ENCODE peak calls at places on chromosomes 2 and 18, in four cellular contexts. U is right lobe of liver, P is NCI-H2029, E is HT1080. D is an unnamed sample.

GRCh38 chr2:200428961-200429665 is 80.8 kb downstream of the KCTD18 start:
- DNase-seq in E (no peak), U (no peak), P (no peak), D (no peak)

GRCh38 chr2:188813846-188814245 is 160.3 kb upstream of the COL3A1 start:
- DNase-seq in P (no peak), U (no peak), E (no peak), D (no peak)

GRCh38 chr2:218898109-218898878 is 17.6 kb downstream of the WNT10A start:
- DNase-seq in E (peak; percentile 29), U (no peak), P (no peak), D (peak; percentile 75)

GRCh38 chr18:63131944-63132818 is 187.4 kb downstream of the BCL2 start:
- DNase-seq in E (no peak), P (no peak), U (no peak), D (no peak)

GRCh38 chr2:152359573-152360363 is 24.8 kb downstream of the FMNL2 start:
- DNase-seq in P (no peak), U (no peak), E (no peak), D (no peak)

GRCh38 chr2:215188078-215188477 is 49.7 kb upstream of the ABCA12 start:
- DNase-seq in U (no peak), P (no peak), E (peak; percentile 71), D (no peak)

GRCh38 chr2:25928668-25929067 is 50.4 kb upstream of the ASXL2 start:
- DNase-seq in E (no peak), P (no peak), U (no peak), D (no peak)

GRCh38 chr18:27899893-27900292 is 277.0 kb downstream of the CDH2 start:
- DNase-seq in E (no peak), U (no peak), P (no peak), D (no peak)

GRCh38 chr2:37644191-37644590 is 27.3 kb downstream of the CDC42EP3 start:
- DNase-seq in E (no peak), P (no peak), U (no peak), D (no peak)

GRCh38 chr18:23722646-23723045 is 33.4 kb downstream of the LAMA3 start:
- DNase-seq in U (no peak), E (no peak), P (no peak), D (no peak)

GRCh38 chr2:240429341-240429871 is 6.1 kb upstream of the GPC1 start:
- DNase-seq in E (no peak), U (peak; percentile 43), P (no peak), D (peak; percentile 1)

GRCh38 chr2:122136071-122136470 is 380.6 kb downstream of the TSN start:
- DNase-seq in P (no peak), U (no peak), E (no peak), D (no peak)

GRCh38 chr18:50340078-50340477 is 34.8 kb upstream of the SKA1 start:
- DNase-seq in U (no peak), P (no peak), E (no peak), D (no peak)

GRCh38 chr2:16150456-16151280 is 210.3 kb downstream of the MYCN start:
- DNase-seq in E (no peak), U (no peak), P (no peak), D (no peak)

GRCh38 chr18:79765491-79766245 is 32.1 kb upstream of the KCNG2 start:
- DNase-seq in U (peak; percentile 28), E (no peak), P (no peak), D (no peak)

GRCh38 chr18:44594779-44595467 is 85.8 kb upstream of the SETBP1 start:
- DNase-seq in U (no peak), E (peak; percentile 63), P (no peak), D (no peak)

GRCh38 chr2:63218800-63219511 is 168.3 kb downstream of the OTX1 start:
- DNase-seq in U (no peak), E (no peak), P (no peak), D (no peak)

D was measured in effector CD4-positive, alpha-beta T cell.